ENCODE peak calls at places on chromosome 7, in five cellular contexts. I is left colon, D is transverse colon, R is H4, Q is NCI-H1930. S is an unnamed sample.

GRCh38 chr7:8133188-8133848 is 128.6 kb downstream of the ICA1 start:
- DNase-seq in D (no peak), I (no peak), Q (no peak), R (no peak), S (no peak)

GRCh38 chr7:155883491-155884224 is 71.4 kb upstream of the SHH start:
- DNase-seq in R (no peak), Q (no peak), I (peak; percentile 12), D (no peak), S (no peak)

GRCh38 chr7:1529383-1530116 is 952 bp upstream of the MAFK start:
- DNase-seq in I (no peak), D (no peak), Q (no peak), R (no peak), S (no peak)

GRCh38 chr7:134865001-134865845 is 85.8 kb downstream of the CALD1 start:
- DNase-seq in D (no peak), Q (no peak), R (no peak), I (no peak), S (no peak)

GRCh38 chr7:30699706-30700495 is 17.6 kb upstream of the CRHR2 start:
- DNase-seq in D (no peak), Q (no peak), I (no peak), R (no peak), S (no peak)

GRCh38 chr7:30143748-30144251 is 9.0 kb downstream of the MTURN start:
- DNase-seq in I (no peak), R (no peak), Q (peak; percentile 77), D (no peak), S (no peak)

GRCh38 chr7:124840435-124840834 is 74.8 kb upstream of the GPR37 start:
- DNase-seq in I (no peak), Q (no peak), R (peak; percentile 10), D (no peak), S (no peak)

GRCh38 chr7:44150466-44150832 is 9.3 kb upstream of the MYL7 start:
- DNase-seq in I (no peak), D (no peak), R (no peak), Q (no peak), S (no peak)

GRCh38 chr7:116432517-116432916 is 67.0 kb upstream of the CAV2 start:
- DNase-seq in D (no peak), R (no peak), Q (no peak), I (no peak), S (no peak)

GRCh38 chr7:98619450-98620321 is 2.6 kb downstream of the NPTX2 start:
- DNase-seq in I (no peak), D (no peak), Q (no peak), R (peak; percentile 82), S (no peak)

GRCh38 chr7:17696422-17696821 is 243.9 kb downstream of the SNX13 start:
- DNase-seq in R (peak; percentile 100), D (peak; percentile 16), Q (peak; percentile 75), I (no peak), S (peak; percentile 69)

GRCh38 chr7:79211724-79212123 is 241.7 kb downstream of the MAGI2 start:
- DNase-seq in D (no peak), R (no peak), I (no peak), Q (no peak), S (no peak)

GRCh38 chr7:96596120-96596826 is 113.4 kb downstream of the SEM1 start:
- DNase-seq in I (no peak), R (peak; percentile 54), Q (peak; percentile 100), D (no peak), S (no peak)

S was measured in ureter.